ENCODE peak calls at places on chromosomes 7 and 10, in four cellular contexts. One of them, this sample, is unnamed.

GRCh38 chr7:134856692-134857091 is 77.3 kb downstream of the CALD1 start:
- DNase-seq in AG04450: no peak
- DNase-seq in EL: no peak
- DNase-seq in stromal cell of bone marrow: no peak
- DNase-seq in this sample: no peak

GRCh38 chr10:98196985-98197384 is 62.5 kb downstream of the R3HCC1L start:
- DNase-seq in AG04450: no peak
- DNase-seq in EL: no peak
- DNase-seq in stromal cell of bone marrow: no peak
- DNase-seq in this sample: peak; percentile 4

GRCh38 chr7:4774804-4775280 is 581 bp upstream of the AP5Z1 start:
- DNase-seq in AG04450: peak; percentile 16
- DNase-seq in EL: peak; percentile 70
- DNase-seq in stromal cell of bone marrow: peak; percentile 60
- DNase-seq in this sample: peak; percentile 83

GRCh38 chr7:102453319-102453718 is 11.3 kb downstream of the ALKBH4 start:
- DNase-seq in AG04450: no peak
- DNase-seq in EL: no peak
- DNase-seq in stromal cell of bone marrow: no peak
- DNase-seq in this sample: no peak

GRCh38 chr7:131238260-131238940 is 89.3 kb upstream of the MKLN1 start:
- DNase-seq in AG04450: no peak
- DNase-seq in EL: peak; percentile 85
- DNase-seq in stromal cell of bone marrow: peak; percentile 83
- DNase-seq in this sample: peak; percentile 84

GRCh38 chr10:6070647-6071046 is 8.5 kb upstream of the IL2RA start:
- DNase-seq in AG04450: no peak
- DNase-seq in EL: no peak
- DNase-seq in stromal cell of bone marrow: no peak
- DNase-seq in this sample: peak; percentile 73

GRCh38 chr7:144821069-144821468 is 14.8 kb downstream of the TPK1 start:
- DNase-seq in AG04450: no peak
- DNase-seq in EL: no peak
- DNase-seq in stromal cell of bone marrow: no peak
- DNase-seq in this sample: no peak

GRCh38 chr7:64618785-64619456 is 47.0 kb upstream of the ZNF107 start:
- DNase-seq in AG04450: no peak
- DNase-seq in EL: peak; percentile 52
- DNase-seq in stromal cell of bone marrow: peak; percentile 28
- DNase-seq in this sample: peak; percentile 60

GRCh38 chr7:71334541-71334940 is 202.6 kb downstream of the GALNT17 start:
- DNase-seq in AG04450: no peak
- DNase-seq in EL: no peak
- DNase-seq in stromal cell of bone marrow: no peak
- DNase-seq in this sample: no peak

GRCh38 chr7:65475734-65476319 is 102.2 kb downstream of the ZNF92 start:
- DNase-seq in AG04450: no peak
- DNase-seq in EL: no peak
- DNase-seq in stromal cell of bone marrow: no peak
- DNase-seq in this sample: no peak

GRCh38 chr7:44286182-44286617 is 39.2 kb downstream of the CAMK2B start:
- DNase-seq in AG04450: no peak
- DNase-seq in EL: no peak
- DNase-seq in stromal cell of bone marrow: no peak
- DNase-seq in this sample: no peak

GRCh38 chr10:1488970-1489548 is 248.3 kb downstream of the ADARB2 start:
- DNase-seq in AG04450: no peak
- DNase-seq in EL: no peak
- DNase-seq in stromal cell of bone marrow: no peak
- DNase-seq in this sample: no peak

GRCh38 chr10:1526427-1527055 is 210.8 kb downstream of the ADARB2 start:
- DNase-seq in AG04450: no peak
- DNase-seq in EL: no peak
- DNase-seq in stromal cell of bone marrow: no peak
- DNase-seq in this sample: no peak

GRCh38 chr10:23171232-23171876 is 20.8 kb upstream of the PTF1A start:
- DNase-seq in AG04450: no peak
- DNase-seq in EL: peak; percentile 13
- DNase-seq in stromal cell of bone marrow: no peak
- DNase-seq in this sample: no peak

GRCh38 chr7:135317676-135318326 is 84.2 kb downstream of the STRA8 start:
- DNase-seq in AG04450: no peak
- DNase-seq in EL: no peak
- DNase-seq in stromal cell of bone marrow: no peak
- DNase-seq in this sample: no peak

GRCh38 chr10:7409732-7410168 is 1.1 kb downstream of the SFMBT2 start:
- DNase-seq in AG04450: no peak
- DNase-seq in EL: no peak
- DNase-seq in stromal cell of bone marrow: no peak
- DNase-seq in this sample: no peak

GRCh38 chr10:27526242-27526641 is 22.1 kb downstream of the RAB18 start:
- DNase-seq in AG04450: no peak
- DNase-seq in EL: no peak
- DNase-seq in stromal cell of bone marrow: no peak
- DNase-seq in this sample: peak; percentile 32

GRCh38 chr7:22860784-22861482 is 38.3 kb upstream of the TOMM7 start:
- DNase-seq in AG04450: no peak
- DNase-seq in EL: no peak
- DNase-seq in stromal cell of bone marrow: no peak
- DNase-seq in this sample: no peak

GRCh38 chr10:3131098-3131497 is 41.5 kb downstream of the PITRM1 start:
- DNase-seq in AG04450: no peak
- DNase-seq in EL: no peak
- DNase-seq in stromal cell of bone marrow: no peak
- DNase-seq in this sample: no peak

GRCh38 chr7:1861799-1862458 is 191.9 kb downstream of the ELFN1 start:
- DNase-seq in AG04450: no peak
- DNase-seq in EL: no peak
- DNase-seq in stromal cell of bone marrow: no peak
- DNase-seq in this sample: no peak

GRCh38 chr7:43164757-43165156 is 52.3 kb downstream of the HECW1 start:
- DNase-seq in AG04450: peak; percentile 87
- DNase-seq in EL: peak; percentile 91
- DNase-seq in stromal cell of bone marrow: peak; percentile 94
- DNase-seq in this sample: peak; percentile 91

GRCh38 chr7:44196450-44196872 is 4.3 kb upstream of the YKT6 start:
- DNase-seq in AG04450: no peak
- DNase-seq in EL: peak; percentile 62
- DNase-seq in stromal cell of bone marrow: peak; percentile 39
- DNase-seq in this sample: peak; percentile 27

GRCh38 chr7:134818568-134819345 is 39.3 kb downstream of the CALD1 start:
- DNase-seq in AG04450: no peak
- DNase-seq in EL: no peak
- DNase-seq in stromal cell of bone marrow: no peak
- DNase-seq in this sample: no peak

GRCh38 chr10:112919721-112920120 is 30.3 kb upstream of the TCF7L2 start:
- DNase-seq in AG04450: no peak
- DNase-seq in EL: peak; percentile 89
- DNase-seq in stromal cell of bone marrow: peak; percentile 25
- DNase-seq in this sample: no peak

GRCh38 chr10:70232859-70233108 is 445 bp downstream of the PPA1 start:
- DNase-seq in AG04450: no peak
- DNase-seq in EL: no peak
- DNase-seq in stromal cell of bone marrow: no peak
- DNase-seq in this sample: no peak

GRCh38 chr10:6119423-6119822 is 30.6 kb downstream of the RBM17 start:
- DNase-seq in AG04450: no peak
- DNase-seq in EL: no peak
- DNase-seq in stromal cell of bone marrow: no peak
- DNase-seq in this sample: no peak

GRCh38 chr7:50855526-50855925 is 72.8 kb upstream of the GRB10 start:
- DNase-seq in AG04450: no peak
- DNase-seq in EL: no peak
- DNase-seq in stromal cell of bone marrow: no peak
- DNase-seq in this sample: no peak

GRCh38 chr7:156232931-156233705 is 407.5 kb upstream of the RNF32 start:
- DNase-seq in AG04450: no peak
- DNase-seq in EL: no peak
- DNase-seq in stromal cell of bone marrow: no peak
- DNase-seq in this sample: no peak

GRCh38 chr7:116258734-116259133 is 48.4 kb downstream of the TES start:
- DNase-seq in AG04450: no peak
- DNase-seq in EL: peak; percentile 69
- DNase-seq in stromal cell of bone marrow: peak; percentile 52
- DNase-seq in this sample: peak; percentile 9

GRCh38 chr10:33134011-33134751 is 176.2 kb upstream of the ITGB1 start:
- DNase-seq in AG04450: no peak
- DNase-seq in EL: peak; percentile 96
- DNase-seq in stromal cell of bone marrow: peak; percentile 82
- DNase-seq in this sample: peak; percentile 22

GRCh38 chr10:103916901-103917300 is 1.1 kb downstream of the STN1 start:
- DNase-seq in AG04450: no peak
- DNase-seq in EL: no peak
- DNase-seq in stromal cell of bone marrow: no peak
- DNase-seq in this sample: no peak

GRCh38 chr7:101163281-101164070 is 1.9 kb downstream of the VGF start:
- DNase-seq in AG04450: no peak
- DNase-seq in EL: peak; percentile 38
- DNase-seq in stromal cell of bone marrow: no peak
- DNase-seq in this sample: no peak

GRCh38 chr7:79050592-79050991 is 402.9 kb downstream of the MAGI2 start:
- DNase-seq in AG04450: peak; percentile 26
- DNase-seq in EL: peak; percentile 48
- DNase-seq in stromal cell of bone marrow: no peak
- DNase-seq in this sample: no peak

GRCh38 chr10:130350996-130351395 is 214.8 kb downstream of the GLRX3 start:
- DNase-seq in AG04450: no peak
- DNase-seq in EL: no peak
- DNase-seq in stromal cell of bone marrow: no peak
- DNase-seq in this sample: no peak

This sample was measured in MV-4-11.